ENCODE peak calls at places on chromosome 15, in six cellular contexts. One of them, this sample, is unnamed.
A peak's percentile ranks its signal among the peaks of the same experiment; 100 is the strongest.

GRCh38 chr15:39580117-39580629 is 706 bp upstream of the THBS1 start:
- DNase-seq in spleen: peak; percentile 95
- DNase-seq in GM23338: peak; percentile 94
- DNase-seq in stomach: peak; percentile 93
- DNase-seq in sigmoid colon: peak; percentile 97
- DNase-seq in breast epithelium: peak; percentile 93
- DNase-seq in this sample: peak; percentile 98

GRCh38 chr15:38354321-38354929 is 99.5 kb upstream of the FAM98B start:
- DNase-seq in sigmoid colon: no peak
- DNase-seq in GM23338: peak; percentile 72
- DNase-seq in breast epithelium: peak; percentile 52
- DNase-seq in stomach: peak; percentile 56
- DNase-seq in spleen: no peak
- DNase-seq in this sample: no peak

GRCh38 chr15:89179966-89180875 is 41.2 kb downstream of the RLBP1 start:
- DNase-seq in stomach: no peak
- DNase-seq in spleen: no peak
- DNase-seq in sigmoid colon: no peak
- DNase-seq in GM23338: no peak
- DNase-seq in breast epithelium: no peak
- DNase-seq in this sample: no peak

GRCh38 chr15:95742256-95742655 is 588.2 kb upstream of the NR2F2 start:
- DNase-seq in breast epithelium: no peak
- DNase-seq in GM23338: no peak
- DNase-seq in spleen: no peak
- DNase-seq in sigmoid colon: no peak
- DNase-seq in stomach: no peak
- DNase-seq in this sample: no peak

GRCh38 chr15:41494190-41494921 is 682 bp downstream of the ITPKA start:
- DNase-seq in spleen: peak; percentile 84
- DNase-seq in sigmoid colon: no peak
- DNase-seq in breast epithelium: no peak
- DNase-seq in stomach: peak; percentile 43
- DNase-seq in GM23338: peak; percentile 82
- DNase-seq in this sample: no peak

GRCh38 chr15:48623456-48623855 is 22.1 kb downstream of the FBN1 start:
- DNase-seq in stomach: no peak
- DNase-seq in sigmoid colon: no peak
- DNase-seq in GM23338: no peak
- DNase-seq in spleen: no peak
- DNase-seq in breast epithelium: no peak
- DNase-seq in this sample: no peak

GRCh38 chr15:49645277-49645676 is 24.4 kb downstream of the DTWD1 start:
- DNase-seq in GM23338: no peak
- DNase-seq in sigmoid colon: no peak
- DNase-seq in stomach: no peak
- DNase-seq in spleen: no peak
- DNase-seq in breast epithelium: no peak
- DNase-seq in this sample: no peak

GRCh38 chr15:42037650-42038049 is 16.8 kb upstream of the PLA2G4E start:
- DNase-seq in spleen: no peak
- DNase-seq in stomach: peak; percentile 75
- DNase-seq in breast epithelium: no peak
- DNase-seq in GM23338: no peak
- DNase-seq in sigmoid colon: no peak
- DNase-seq in this sample: no peak

GRCh38 chr15:59339252-59339672 is 33.4 kb downstream of the MYO1E start:
- DNase-seq in breast epithelium: no peak
- DNase-seq in stomach: no peak
- DNase-seq in spleen: no peak
- DNase-seq in sigmoid colon: no peak
- DNase-seq in GM23338: no peak
- DNase-seq in this sample: no peak

GRCh38 chr15:45023659-45024320 is 795 bp downstream of the SORD start:
- DNase-seq in stomach: no peak
- DNase-seq in breast epithelium: no peak
- DNase-seq in sigmoid colon: no peak
- DNase-seq in GM23338: peak; percentile 35
- DNase-seq in spleen: no peak
- DNase-seq in this sample: no peak

GRCh38 chr15:91263632-91264477 is 163.8 kb downstream of the SV2B start:
- DNase-seq in stomach: no peak
- DNase-seq in GM23338: no peak
- DNase-seq in breast epithelium: peak; percentile 26
- DNase-seq in sigmoid colon: peak; percentile 94
- DNase-seq in spleen: no peak
- DNase-seq in this sample: peak; percentile 94

GRCh38 chr15:40388941-40389823 is 6.7 kb downstream of the KNSTRN start:
- DNase-seq in stomach: no peak
- DNase-seq in sigmoid colon: no peak
- DNase-seq in GM23338: no peak
- DNase-seq in spleen: peak; percentile 71
- DNase-seq in breast epithelium: no peak
- DNase-seq in this sample: no peak

GRCh38 chr15:68991723-68992122 is 22.8 kb upstream of the NOX5 start:
- DNase-seq in spleen: no peak
- DNase-seq in breast epithelium: no peak
- DNase-seq in sigmoid colon: no peak
- DNase-seq in stomach: peak; percentile 70
- DNase-seq in GM23338: no peak
- DNase-seq in this sample: peak; percentile 82

GRCh38 chr15:73602992-73603391 is 30.2 kb downstream of the NPTN start:
- DNase-seq in stomach: no peak
- DNase-seq in spleen: no peak
- DNase-seq in breast epithelium: no peak
- DNase-seq in sigmoid colon: no peak
- DNase-seq in GM23338: no peak
- DNase-seq in this sample: no peak
- H3K27ac ChIP-seq in stomach: peak overlapping the region; percentile 74
- H3K27ac ChIP-seq in spleen: peak overlapping the region; percentile 70
- H3K27ac ChIP-seq in breast epithelium: no peak overlapping the region
- H3K27ac ChIP-seq in sigmoid colon: peak overlapping the region; percentile 84
- H3K27ac ChIP-seq in GM23338: no peak overlapping the region
- H3K27ac ChIP-seq in this sample: peak overlapping the region; percentile 78

DNA sequence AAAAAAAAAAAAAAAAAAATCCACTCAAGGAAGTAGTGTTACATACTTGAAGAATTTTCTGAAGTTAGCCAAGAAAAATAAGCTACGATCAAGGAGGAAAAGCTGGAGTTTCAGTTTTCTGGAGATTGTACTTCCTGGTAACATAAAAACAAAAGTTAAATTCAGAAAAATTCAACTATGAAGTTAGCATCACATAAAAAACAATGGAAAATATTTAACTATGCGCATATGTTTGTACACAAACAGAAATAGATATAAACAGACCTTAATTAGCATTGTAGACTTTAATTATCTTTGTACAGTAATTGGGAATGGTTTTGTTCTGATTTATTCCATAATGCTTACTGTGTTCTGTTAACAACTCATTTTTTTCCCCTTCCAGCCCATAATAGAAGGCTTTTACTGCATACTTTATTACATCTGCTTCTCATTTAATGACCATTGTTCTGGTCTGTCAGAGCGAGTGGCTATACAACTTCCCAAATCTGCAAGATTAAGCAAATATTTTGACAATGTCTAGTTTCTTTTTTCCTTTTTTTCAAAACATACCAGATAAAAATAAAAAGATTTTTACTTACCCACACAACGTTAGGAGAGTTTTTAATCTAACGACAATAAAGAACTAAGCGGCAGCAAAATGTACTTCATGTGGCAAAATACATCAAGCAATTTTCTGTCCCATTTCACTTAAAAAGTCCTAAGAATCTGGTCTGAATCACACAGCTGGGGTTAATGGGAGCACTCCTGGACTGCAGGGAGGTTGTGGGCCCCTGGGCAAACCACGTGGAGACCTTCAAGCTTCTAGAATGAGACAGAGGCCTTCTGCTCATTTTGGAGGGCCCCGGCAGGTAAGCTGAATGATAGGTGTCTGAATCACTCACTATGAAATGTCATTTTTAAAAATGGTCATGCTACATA is 194.1 kb downstream of the RORA start:
- DNase-seq in spleen: no peak
- DNase-seq in stomach: no peak
- DNase-seq in GM23338: no peak
- DNase-seq in sigmoid colon: no peak
- DNase-seq in breast epithelium: no peak
- DNase-seq in this sample: no peak
- TF ChIP-seq POLR2AphosphoS5 in spleen: no peak
- TF ChIP-seq POLR2AphosphoS5 in stomach: no peak
- TF ChIP-seq POLR2AphosphoS5 in GM23338: no peak
- TF ChIP-seq POLR2AphosphoS5 in sigmoid colon: no peak
- TF ChIP-seq POLR2AphosphoS5 in breast epithelium: no peak
- TF ChIP-seq POLR2AphosphoS5 in this sample: no peak

DNA sequence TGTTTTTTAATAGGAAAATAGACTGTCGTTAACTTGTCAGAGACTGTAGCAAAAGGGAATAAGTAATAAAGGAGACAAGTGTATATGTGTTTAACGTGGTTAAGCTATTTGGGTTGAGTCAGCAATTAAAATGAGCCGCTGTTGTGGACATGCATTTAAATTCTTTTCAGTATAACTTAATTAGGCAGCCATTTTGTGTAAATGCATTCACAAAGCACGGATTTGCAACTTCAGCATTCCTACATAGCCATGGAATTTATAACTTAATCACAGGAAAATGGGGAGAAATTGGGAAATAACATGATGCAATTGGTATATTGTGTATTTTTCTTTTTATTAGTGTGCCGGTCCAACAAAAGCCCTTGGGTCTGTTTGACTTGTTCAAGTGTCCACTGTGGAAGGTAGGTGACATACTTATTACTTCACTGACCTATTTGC is 27.9 kb downstream of the USP3 start:
- DNase-seq in sigmoid colon: no peak
- DNase-seq in stomach: no peak
- DNase-seq in GM23338: no peak
- DNase-seq in spleen: no peak
- DNase-seq in breast epithelium: no peak
- DNase-seq in this sample: no peak
- H3K27ac ChIP-seq in sigmoid colon: no peak overlapping the region
- H3K27ac ChIP-seq in stomach: no peak overlapping the region
- H3K27ac ChIP-seq in GM23338: no peak overlapping the region
- H3K27ac ChIP-seq in spleen: no peak overlapping the region
- H3K27ac ChIP-seq in breast epithelium: no peak overlapping the region
- H3K27ac ChIP-seq in this sample: no peak overlapping the region

DNA sequence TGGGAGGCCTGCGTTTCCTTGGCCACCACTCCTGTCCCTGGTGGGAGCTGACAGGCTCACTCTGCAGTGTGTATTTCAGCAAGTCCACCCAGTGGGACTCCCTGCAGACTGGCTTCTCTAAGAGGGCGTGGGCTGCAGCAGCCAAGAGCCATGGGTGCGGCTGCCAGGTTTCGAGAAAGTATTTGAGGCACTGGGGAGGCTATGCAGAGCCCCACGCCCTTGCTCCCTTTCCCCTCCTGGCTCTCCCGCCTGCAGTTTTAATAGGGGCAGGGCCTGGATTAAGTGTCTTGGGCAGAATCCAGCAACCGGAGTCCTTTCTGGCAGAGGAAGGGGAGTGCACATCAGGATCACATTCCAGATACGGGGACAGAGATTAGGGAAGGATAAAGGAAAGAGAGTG is 242.1 kb downstream of the THSD4 start:
- DNase-seq in breast epithelium: no peak
- DNase-seq in spleen: no peak
- DNase-seq in stomach: no peak
- DNase-seq in sigmoid colon: no peak
- DNase-seq in GM23338: no peak
- DNase-seq in this sample: no peak
- TF ChIP-seq POLR2AphosphoS5 in breast epithelium: no peak
- TF ChIP-seq POLR2AphosphoS5 in spleen: no peak
- TF ChIP-seq POLR2AphosphoS5 in stomach: no peak
- TF ChIP-seq POLR2AphosphoS5 in sigmoid colon: no peak
- TF ChIP-seq POLR2AphosphoS5 in GM23338: no peak
- TF ChIP-seq POLR2AphosphoS5 in this sample: no peak

GRCh38 chr15:52236015-52236414 is 44.8 kb upstream of the GNB5 start:
- DNase-seq in breast epithelium: no peak
- DNase-seq in stomach: no peak
- DNase-seq in spleen: no peak
- DNase-seq in GM23338: no peak
- DNase-seq in sigmoid colon: no peak
- DNase-seq in this sample: no peak

GRCh38 chr15:52232327-52232726 is 41.1 kb upstream of the GNB5 start:
- DNase-seq in stomach: no peak
- DNase-seq in GM23338: no peak
- DNase-seq in sigmoid colon: no peak
- DNase-seq in breast epithelium: no peak
- DNase-seq in spleen: no peak
- DNase-seq in this sample: no peak

GRCh38 chr15:52238149-52238548 is 47.0 kb upstream of the GNB5 start:
- DNase-seq in spleen: no peak
- DNase-seq in GM23338: no peak
- DNase-seq in stomach: no peak
- DNase-seq in sigmoid colon: no peak
- DNase-seq in breast epithelium: no peak
- DNase-seq in this sample: no peak

GRCh38 chr15:52233405-52233804 is 42.2 kb upstream of the GNB5 start:
- DNase-seq in GM23338: no peak
- DNase-seq in breast epithelium: no peak
- DNase-seq in stomach: no peak
- DNase-seq in spleen: no peak
- DNase-seq in sigmoid colon: no peak
- DNase-seq in this sample: no peak

GRCh38 chr15:52234596-52235541 is 43.7 kb upstream of the GNB5 start:
- DNase-seq in spleen: peak; percentile 88
- DNase-seq in breast epithelium: no peak
- DNase-seq in sigmoid colon: no peak
- DNase-seq in GM23338: no peak
- DNase-seq in stomach: no peak
- DNase-seq in this sample: no peak
- H3K27ac ChIP-seq in spleen: peak overlapping the region; percentile 58
- H3K27ac ChIP-seq in breast epithelium: no peak overlapping the region
- H3K27ac ChIP-seq in sigmoid colon: no peak overlapping the region
- H3K27ac ChIP-seq in GM23338: no peak overlapping the region
- H3K27ac ChIP-seq in stomach: no peak overlapping the region
- H3K27ac ChIP-seq in this sample: no peak overlapping the region

GRCh38 chr15:90209591-90209990 is 8.5 kb downstream of the SEMA4B start:
- DNase-seq in stomach: no peak
- DNase-seq in sigmoid colon: no peak
- DNase-seq in GM23338: no peak
- DNase-seq in breast epithelium: no peak
- DNase-seq in spleen: no peak
- DNase-seq in this sample: no peak

GRCh38 chr15:90207252-90207651 is 6.1 kb downstream of the SEMA4B start:
- DNase-seq in stomach: no peak
- DNase-seq in sigmoid colon: no peak
- DNase-seq in GM23338: no peak
- DNase-seq in spleen: peak; percentile 27
- DNase-seq in breast epithelium: no peak
- DNase-seq in this sample: no peak

GRCh38 chr15:90205886-90206285 is 4.8 kb downstream of the SEMA4B start:
- DNase-seq in breast epithelium: no peak
- DNase-seq in GM23338: no peak
- DNase-seq in spleen: no peak
- DNase-seq in stomach: no peak
- DNase-seq in sigmoid colon: peak; percentile 72
- DNase-seq in this sample: no peak

GRCh38 chr15:90210593-90210992 is 9.5 kb downstream of the SEMA4B start:
- DNase-seq in spleen: no peak
- DNase-seq in breast epithelium: no peak
- DNase-seq in stomach: peak; percentile 65
- DNase-seq in GM23338: no peak
- DNase-seq in sigmoid colon: no peak
- DNase-seq in this sample: no peak

GRCh38 chr15:90208372-90208771 is 7.2 kb downstream of the SEMA4B start:
- DNase-seq in GM23338: no peak
- DNase-seq in sigmoid colon: no peak
- DNase-seq in breast epithelium: no peak
- DNase-seq in spleen: no peak
- DNase-seq in stomach: no peak
- DNase-seq in this sample: no peak
- TF ChIP-seq POLR2AphosphoS5 in GM23338: no peak
- TF ChIP-seq POLR2AphosphoS5 in sigmoid colon: no peak
- TF ChIP-seq POLR2AphosphoS5 in breast epithelium: no peak
- TF ChIP-seq POLR2AphosphoS5 in spleen: no peak
- TF ChIP-seq POLR2AphosphoS5 in stomach: no peak
- TF ChIP-seq POLR2AphosphoS5 in this sample: no peak